ENCODE peak calls at places on chromosome 1, in five cellular contexts. M is M059J, U is NCI-H1417, Q is fibroblast of mammary gland, V is amniotic stem cell. X is an unnamed sample.

GRCh38 chr1:175195281-175195680 is 2.7 kb upstream of the KIAA0040 start:
- DNase-seq in Q (no peak), U (no peak), M (no peak), V (no peak), X (no peak)

GRCh38 chr1:174965006-174965971 is 34.5 kb upstream of the CACYBP start:
- DNase-seq in M (no peak), Q (no peak), U (no peak), V (no peak), X (no peak)

GRCh38 chr1:55559802-55560201 is 344.6 kb upstream of the USP24 start:
- DNase-seq in V (no peak), M (no peak), Q (no peak), U (no peak), X (no peak)

GRCh38 chr1:37242501-37242900 is 208.2 kb upstream of the GRIK3 start:
- DNase-seq in V (no peak), M (no peak), Q (no peak), U (no peak), X (no peak)

GRCh38 chr1:64540265-64540791 is 70.4 kb downstream of the CACHD1 start:
- DNase-seq in Q (peak; percentile 77), U (no peak), V (no peak), M (peak; percentile 8), X (no peak)

GRCh38 chr1:8847990-8848389 is 30.5 kb downstream of the ENO1 start:
- DNase-seq in Q (no peak), V (no peak), M (no peak), U (no peak), X (no peak)

GRCh38 chr1:187047298-187047697 is 218.5 kb downstream of the PLA2G4A start:
- DNase-seq in V (no peak), Q (no peak), M (no peak), U (no peak), X (no peak)

GRCh38 chr1:230169454-230170152 is 102.6 kb downstream of the GALNT2 start:
- DNase-seq in U (no peak), V (no peak), M (peak; percentile 15), Q (no peak), X (no peak)

GRCh38 chr1:67004176-67004575 is 49.8 kb downstream of the SLC35D1 start:
- DNase-seq in U (peak; percentile 56), V (no peak), Q (no peak), M (no peak), X (no peak)

X was measured in MCF 10A.